ENCODE peak calls at places on chromosome 7, in ten cellular contexts. G, U, S, K, R, P, I, Z, T and D are unnamed samples.

GRCh38 chr7:36896956-36897594 is 172.8 kb upstream of the AOAH start:
- DNase-seq in P (no peak), K (no peak), U (no peak), T (peak), S (no peak), G (no peak), Z (no peak), R (no peak), I (no peak), D (no peak)

GRCh38 chr7:537911-538634 is 18.4 kb upstream of the PDGFA start:
- DNase-seq in T (peak), S (peak), U (peak), P (no peak), R (no peak), I (no peak), Z (no peak), G (peak), K (no peak), D (no peak)

GRCh38 chr7:103446046-103446520 is at the start of gene SLC26A5:
- DNase-seq in K (no peak), Z (no peak), P (no peak), U (peak), I (no peak), R (no peak), G (peak), S (peak), T (peak), D (no peak)

GRCh38 chr7:148958061-148958460 is 70.2 kb downstream of the PDIA4 start:
- DNase-seq in S (no peak), U (peak), T (no peak), R (no peak), K (no peak), P (no peak), I (no peak), G (no peak), Z (no peak), D (no peak)

GRCh38 chr7:155356323-155357105 is 58.8 kb downstream of the INSIG1 start:
- DNase-seq in K (peak), G (no peak), R (no peak), Z (no peak), U (peak), T (peak), S (peak), I (peak), P (no peak), D (no peak)

GRCh38 chr7:43554423-43554822 is 28.5 kb upstream of the STK17A start:
- DNase-seq in T (no peak), P (no peak), R (no peak), G (no peak), I (no peak), Z (no peak), K (no peak), U (no peak), S (no peak), D (no peak)

GRCh38 chr7:25732771-25733217 is 419.2 kb upstream of the NFE2L3 start:
- DNase-seq in Z (no peak), S (no peak), P (no peak), T (no peak), G (no peak), R (no peak), I (no peak), U (peak), K (no peak), D (no peak)

GRCh38 chr7:2958416-2959342 is 85.0 kb downstream of the CARD11 start:
- DNase-seq in U (no peak), I (no peak), G (no peak), S (peak), P (no peak), T (no peak), Z (no peak), K (no peak), R (no peak), D (no peak)

GRCh38 chr7:114825423-114825951 is 96.4 kb upstream of the MDFIC start:
- DNase-seq in S (no peak), I (peak), G (no peak), R (no peak), Z (no peak), U (peak), T (no peak), K (no peak), P (no peak), D (no peak)

GRCh38 chr7:104946338-104946737 is 67.7 kb upstream of the KMT2E start:
- DNase-seq in Z (no peak), G (no peak), S (no peak), R (no peak), T (no peak), I (no peak), K (no peak), P (no peak), U (no peak), D (no peak)

GRCh38 chr7:66921396-66921917 is 432 bp downstream of the TMEM248 start:
- DNase-seq in S (peak), G (peak), K (no peak), P (no peak), R (peak), I (peak), T (peak), U (no peak), Z (no peak), D (no peak)

GRCh38 chr7:7152315-7152714 is 30.0 kb upstream of the C1GALT1 start:
- DNase-seq in K (no peak), I (no peak), U (no peak), S (no peak), T (no peak), R (no peak), Z (no peak), P (no peak), G (no peak), D (no peak)

GRCh38 chr7:90706067-90706716 is 110.1 kb downstream of the CDK14 start:
- DNase-seq in K (no peak), U (no peak), I (no peak), R (no peak), P (no peak), Z (no peak), T (no peak), S (no peak), G (no peak), D (no peak)